ENCODE peak calls at places on chromosomes 6 and 20, in five cellular contexts. One of them, this sample, is unnamed.

GRCh38 chr6:108732101-108732870 is 115.9 kb upstream of the ARMC2 start:
- DNase-seq in CD4-positive, alpha-beta memory T cell: no peak
- DNase-seq in body of pancreas: no peak
- DNase-seq in nephron progenitor cell: no peak
- DNase-seq in OCI-LY7: no peak
- DNase-seq in this sample: no peak

GRCh38 chr6:164478426-164478825 is 831.0 kb downstream of the C6orf118 start:
- DNase-seq in CD4-positive, alpha-beta memory T cell: no peak
- DNase-seq in body of pancreas: no peak
- DNase-seq in OCI-LY7: no peak
- DNase-seq in nephron progenitor cell: no peak
- DNase-seq in this sample: no peak

GRCh38 chr6:2630362-2630761 is 120.4 kb downstream of the MYLK4 start:
- DNase-seq in OCI-LY7: no peak
- DNase-seq in body of pancreas: no peak
- DNase-seq in CD4-positive, alpha-beta memory T cell: no peak
- DNase-seq in nephron progenitor cell: no peak
- DNase-seq in this sample: peak; percentile 44

GRCh38 chr6:157529654-157530039 is 148.7 kb downstream of the ZDHHC14 start:
- DNase-seq in nephron progenitor cell: no peak
- DNase-seq in OCI-LY7: no peak
- DNase-seq in CD4-positive, alpha-beta memory T cell: no peak
- DNase-seq in body of pancreas: no peak
- DNase-seq in this sample: no peak

GRCh38 chr20:32893878-32894483 is 35.3 kb downstream of the EFCAB8 start:
- DNase-seq in body of pancreas: peak; percentile 16
- DNase-seq in CD4-positive, alpha-beta memory T cell: no peak
- DNase-seq in OCI-LY7: peak; percentile 34
- DNase-seq in nephron progenitor cell: peak; percentile 42
- DNase-seq in this sample: no peak

GRCh38 chr20:35363190-35363589 is 48.6 kb downstream of the UQCC1 start:
- DNase-seq in CD4-positive, alpha-beta memory T cell: no peak
- DNase-seq in body of pancreas: no peak
- DNase-seq in OCI-LY7: no peak
- DNase-seq in nephron progenitor cell: no peak
- DNase-seq in this sample: no peak

GRCh38 chr6:170080169-170080827 is 210.6 kb downstream of the DLL1 start:
- DNase-seq in OCI-LY7: no peak
- DNase-seq in nephron progenitor cell: no peak
- DNase-seq in CD4-positive, alpha-beta memory T cell: no peak
- DNase-seq in body of pancreas: peak; percentile 6
- DNase-seq in this sample: no peak

GRCh38 chr20:43507150-43508080 is at the start of gene L3MBTL1:
- DNase-seq in nephron progenitor cell: peak; percentile 82
- DNase-seq in CD4-positive, alpha-beta memory T cell: no peak
- DNase-seq in body of pancreas: peak; percentile 58
- DNase-seq in OCI-LY7: no peak
- DNase-seq in this sample: peak; percentile 58

GRCh38 chr6:169931223-169931760 is 179.9 kb downstream of the ERMARD start:
- DNase-seq in body of pancreas: no peak
- DNase-seq in nephron progenitor cell: no peak
- DNase-seq in OCI-LY7: no peak
- DNase-seq in CD4-positive, alpha-beta memory T cell: no peak
- DNase-seq in this sample: no peak

GRCh38 chr6:40810176-40810575 is 223.0 kb upstream of the LRFN2 start:
- DNase-seq in nephron progenitor cell: no peak
- DNase-seq in CD4-positive, alpha-beta memory T cell: no peak
- DNase-seq in OCI-LY7: no peak
- DNase-seq in body of pancreas: no peak
- DNase-seq in this sample: no peak

GRCh38 chr20:63534831-63535651 is 2.1 kb downstream of the PTK6 start:
- DNase-seq in OCI-LY7: no peak
- DNase-seq in CD4-positive, alpha-beta memory T cell: no peak
- DNase-seq in nephron progenitor cell: peak; percentile 15
- DNase-seq in body of pancreas: no peak
- DNase-seq in this sample: no peak

GRCh38 chr6:129140571-129140970 is 257.6 kb downstream of the LAMA2 start:
- DNase-seq in OCI-LY7: no peak
- DNase-seq in body of pancreas: no peak
- DNase-seq in nephron progenitor cell: no peak
- DNase-seq in CD4-positive, alpha-beta memory T cell: no peak
- DNase-seq in this sample: peak; percentile 24

GRCh38 chr20:63658749-63659187 is 656 bp downstream of the RTEL1 start:
- DNase-seq in OCI-LY7: no peak
- DNase-seq in body of pancreas: no peak
- DNase-seq in nephron progenitor cell: peak; percentile 58
- DNase-seq in CD4-positive, alpha-beta memory T cell: no peak
- DNase-seq in this sample: no peak

GRCh38 chr6:17485181-17485580 is 91.8 kb downstream of the CAP2 start:
- DNase-seq in nephron progenitor cell: no peak
- DNase-seq in body of pancreas: no peak
- DNase-seq in CD4-positive, alpha-beta memory T cell: no peak
- DNase-seq in OCI-LY7: no peak
- DNase-seq in this sample: no peak

GRCh38 chr6:104885518-104886043 is 25.9 kb upstream of the HACE1 start:
- DNase-seq in nephron progenitor cell: no peak
- DNase-seq in CD4-positive, alpha-beta memory T cell: no peak
- DNase-seq in body of pancreas: no peak
- DNase-seq in OCI-LY7: no peak
- DNase-seq in this sample: no peak

GRCh38 chr20:20024942-20025341 is 7.8 kb downstream of the NAA20 start:
- DNase-seq in nephron progenitor cell: no peak
- DNase-seq in body of pancreas: no peak
- DNase-seq in OCI-LY7: no peak
- DNase-seq in CD4-positive, alpha-beta memory T cell: no peak
- DNase-seq in this sample: no peak

GRCh38 chr20:61162506-61162905 is 89.6 kb upstream of the CDH4 start:
- DNase-seq in body of pancreas: no peak
- DNase-seq in nephron progenitor cell: no peak
- DNase-seq in CD4-positive, alpha-beta memory T cell: no peak
- DNase-seq in OCI-LY7: no peak
- DNase-seq in this sample: no peak

GRCh38 chr20:58349586-58349985 is 39.4 kb upstream of the VAPB start:
- DNase-seq in OCI-LY7: no peak
- DNase-seq in nephron progenitor cell: no peak
- DNase-seq in body of pancreas: no peak
- DNase-seq in CD4-positive, alpha-beta memory T cell: no peak
- DNase-seq in this sample: no peak

GRCh38 chr6:68343901-68344300 is 291.2 kb upstream of the ADGRB3 start:
- DNase-seq in nephron progenitor cell: peak; percentile 37
- DNase-seq in OCI-LY7: peak; percentile 22
- DNase-seq in CD4-positive, alpha-beta memory T cell: no peak
- DNase-seq in body of pancreas: peak; percentile 16
- DNase-seq in this sample: peak; percentile 21